ENCODE peak calls at places on chromosomes 6 and 20, in four cellular contexts. M, I, P and O are unnamed samples.
A peak's percentile ranks its signal among the peaks of the same experiment; 100 is the strongest.

GRCh38 chr6:118999494-118999893 is 64.5 kb upstream of the MCM9 start:
- DNase-seq in M (no peak), I (no peak), P (no peak), O (no peak)

GRCh38 chr6:133761706-133762105 is 127.2 kb upstream of the TCF21 start:
- DNase-seq in M (no peak), I (no peak), P (no peak), O (no peak)

GRCh38 chr6:83615025-83615999 is 93.6 kb downstream of the SNAP91 start:
- DNase-seq in M (no peak), I (peak; percentile 47), P (no peak), O (no peak)

GRCh38 chr6:149963462-149964242 is at the start of gene ULBP1:
- DNase-seq in M (peak; percentile 91), I (peak; percentile 81), P (peak; percentile 64), O (peak; percentile 76)

GRCh38 chr20:1801551-1801950 is 93.7 kb upstream of the SIRPA start:
- DNase-seq in M (no peak), I (no peak), P (no peak), O (no peak)

GRCh38 chr6:159110013-159110412 is 59.2 kb upstream of the FNDC1 start:
- DNase-seq in M (no peak), I (peak; percentile 57), P (peak; percentile 31), O (no peak)

GRCh38 chr6:82775989-82776388 is 289.7 kb downstream of the UBE3D start:
- DNase-seq in M (no peak), I (no peak), P (no peak), O (no peak)

GRCh38 chr6:70651326-70651905 is 16.3 kb upstream of the SMAP1 start:
- DNase-seq in M (no peak), I (no peak), P (no peak), O (no peak)

GRCh38 chr6:27148404-27148795 is 99.1 kb upstream of the PRSS16 start:
- DNase-seq in M (no peak), I (no peak), P (no peak), O (no peak)

GRCh38 chr6:170516783-170517616 is 36.1 kb downstream of the PSMB1 start:
- DNase-seq in M (no peak), I (peak; percentile 48), P (peak; percentile 52), O (peak; percentile 57)

GRCh38 chr20:48131581-48131980 is 346.3 kb upstream of the SULF2 start:
- DNase-seq in M (peak; percentile 14), I (no peak), P (no peak), O (no peak)

GRCh38 chr6:74964871-74965441 is 240.9 kb downstream of the COL12A1 start:
- DNase-seq in M (no peak), I (no peak), P (no peak), O (no peak)

GRCh38 chr6:111096246-111096645 is 8.9 kb downstream of the SLC16A10 start:
- DNase-seq in M (no peak), I (no peak), P (peak; percentile 91), O (no peak)

DNA sequence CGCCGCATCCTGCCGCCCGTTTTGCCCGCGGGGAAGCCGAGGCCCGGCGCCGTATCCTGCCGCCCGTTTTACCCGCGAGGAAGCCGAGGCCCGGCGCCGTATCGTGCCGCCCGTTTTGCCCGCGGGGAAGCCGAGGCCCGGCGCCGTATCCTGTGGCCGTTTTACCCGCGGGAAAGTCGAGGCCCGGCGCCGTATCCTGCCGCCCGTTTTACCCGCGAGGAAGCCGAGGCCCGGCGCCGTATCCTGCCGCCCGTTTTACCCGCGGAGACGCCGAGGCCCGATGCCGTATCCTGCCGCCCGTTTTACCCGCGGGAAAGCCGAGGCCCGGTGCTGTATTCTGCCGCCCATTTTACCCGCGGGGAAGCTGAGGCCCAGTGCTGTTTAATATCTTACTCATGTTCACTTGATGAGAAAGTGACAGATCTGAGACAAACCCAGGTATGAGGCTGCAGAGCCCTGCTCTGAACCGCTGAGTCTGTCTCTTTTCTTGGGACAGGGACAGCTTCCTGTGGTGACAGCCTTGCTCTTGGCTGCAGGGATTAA is 129.4 kb downstream of the CDH26 start:
- DNase-seq in M (no peak), I (no peak), P (no peak), O (no peak)
- TF ChIP-seq POLR2AphosphoS5 in M (no peak), I (no peak), P (no peak), O (no peak)

GRCh38 chr20:49486064-49486463 is 3.6 kb upstream of the KCNB1 start:
- DNase-seq in M (no peak), I (no peak), P (no peak), O (no peak)
- H3K27me3 ChIP-seq in M (no peaks in the 10 kb centered on the region), I (peaks cover 28% of the 10 kb centered on the region), P (peaks cover 48% of the 10 kb centered on the region), O (peaks cover 27% of the 10 kb centered on the region)

DNA sequence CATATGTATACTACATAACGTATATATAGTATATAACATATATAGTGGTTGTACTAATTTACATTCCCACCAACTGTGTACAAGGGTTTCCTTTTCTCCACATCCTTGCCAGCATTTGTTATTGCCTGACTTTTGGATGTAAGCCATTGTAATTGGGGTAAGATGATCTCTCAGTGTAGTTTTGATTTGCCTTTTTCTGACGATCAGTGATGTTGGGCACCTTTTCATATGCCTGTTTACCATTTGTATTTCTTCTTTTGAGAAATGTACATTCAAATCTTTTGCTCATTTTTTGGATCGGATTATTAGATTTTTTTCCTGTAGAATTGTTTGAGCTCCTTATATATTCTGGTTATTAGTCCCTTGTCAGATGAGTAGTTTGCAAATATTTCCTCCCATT is 11.4 kb downstream of the SYNJ2 start:
- DNase-seq in M (no peak), I (no peak), P (no peak), O (no peak)
- TF ChIP-seq POLR2AphosphoS5 in M (no peak), I (no peak), P (no peak), O (no peak)

GRCh38 chr20:57880155-57880648 is 170.4 kb upstream of the PMEPA1 start:
- DNase-seq in M (peak; percentile 71), I (no peak), P (no peak), O (no peak)
- H3K27me3 ChIP-seq in M (no peaks in the 10 kb centered on the region), I (peaks cover 74% of the 10 kb centered on the region), P (no peaks in the 10 kb centered on the region), O (no peaks in the 10 kb centered on the region)